ENCODE peak calls at places on chromosomes 16 and 17, in six cellular contexts. Y, W, N, U, S and P are unnamed samples.

GRCh38 chr17:8209909-8210760 is at the start of gene AURKB:
- DNase-seq in Y (peak), W (peak), N (peak), U (peak), S (peak), P (peak)

GRCh38 chr17:8873801-8874715 is 6.6 kb upstream of the PIK3R6 start:
- DNase-seq in Y (no peak), W (no peak), N (no peak), U (no peak), S (no peak), P (no peak)

GRCh38 chr17:40022961-40023541 is 7.8 kb downstream of the CSF3 start:
- DNase-seq in Y (no peak), W (peak), N (no peak), U (no peak), S (peak), P (no peak)

GRCh38 chr16:1700246-1700645 is 5.7 kb upstream of the MAPK8IP3 start:
- DNase-seq in Y (no peak), W (no peak), N (no peak), U (no peak), S (no peak), P (no peak)

GRCh38 chr17:45020354-45021138 is 30.9 kb downstream of the DCAKD start:
- DNase-seq in Y (no peak), W (peak), N (no peak), U (no peak), S (no peak), P (no peak)

GRCh38 chr16:60329110-60329509 is 1595.0 kb upstream of the GOT2 start:
- DNase-seq in Y (no peak), W (no peak), N (no peak), U (no peak), S (no peak), P (no peak)

GRCh38 chr17:81499601-81499970 is 13.0 kb downstream of the ACTG1 start:
- DNase-seq in Y (no peak), W (no peak), N (no peak), U (no peak), S (no peak), P (no peak)

GRCh38 chr17:17681744-17682292 is 560 bp downstream of the RAI1 start:
- DNase-seq in Y (peak), W (no peak), N (peak), U (no peak), S (no peak), P (no peak)

GRCh38 chr17:77842906-77843249 is 115.6 kb upstream of the TNRC6C start:
- DNase-seq in Y (peak), W (no peak), N (no peak), U (no peak), S (no peak), P (no peak)

GRCh38 chr16:89574681-89575246 is 794 bp upstream of the CPNE7 start:
- DNase-seq in Y (peak), W (peak), N (peak), U (no peak), S (peak), P (no peak)

GRCh38 chr17:75518201-75518600 is 1.9 kb downstream of the TSEN54 start:
- DNase-seq in Y (no peak), W (no peak), N (no peak), U (no peak), S (no peak), P (peak)

GRCh38 chr17:38579934-38580333 is 25.8 kb downstream of the SRCIN1 start:
- DNase-seq in Y (no peak), W (peak), N (no peak), U (no peak), S (peak), P (no peak)

GRCh38 chr16:86567701-86568571 is 1.3 kb downstream of the FOXC2 start:
- DNase-seq in Y (peak), W (no peak), N (peak), U (no peak), S (no peak), P (no peak)
- H3K4me3 ChIP-seq in Y (peak), W (peak), N (peak), U (peak), S (peak), P (no peak)

GRCh38 chr16:17067882-17068281 is 402.9 kb downstream of the XYLT1 start:
- DNase-seq in Y (no peak), W (no peak), N (no peak), U (no peak), S (no peak), P (no peak)
- TF ChIP-seq CTCF in Y (no peak), W (no peak), N (no peak), U (no peak), S (no peak), P (no peak)

GRCh38 chr17:34616148-34616547 is 36.8 kb downstream of the TMEM132E start:
- DNase-seq in Y (no peak), W (no peak), N (no peak), U (no peak), S (no peak), P (no peak)
- H3K4me3 ChIP-seq in Y (no peak), W (no peak), N (no peak), U (no peak), S (no peak), P (no peak)

DNA sequence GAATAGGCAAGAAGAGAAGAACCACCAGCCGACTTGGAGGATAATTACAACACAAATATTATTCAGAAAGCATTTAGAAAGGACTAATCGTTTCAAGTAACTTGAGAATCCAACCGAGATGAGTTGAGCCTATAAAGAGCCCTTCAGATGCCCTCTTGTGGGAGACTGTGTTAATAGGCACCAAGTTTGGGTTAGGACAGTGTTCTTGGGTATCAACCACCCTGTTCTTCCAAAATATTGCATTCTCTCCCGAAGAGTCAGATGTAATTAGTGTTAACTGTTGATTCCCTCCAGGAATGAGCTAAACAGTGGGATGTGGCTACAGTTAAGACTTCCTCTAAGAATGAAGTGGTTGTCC is 87.8 kb upstream of the NOL11 start:
- DNase-seq in Y (no peak), W (no peak), N (no peak), U (peak), S (peak), P (no peak)
- TF ChIP-seq CTCF in Y (peak), W (peak), N (peak), U (peak), S (peak), P (peak)

GRCh38 chr17:30823425-30823824 is 1.1 kb downstream of the CRLF3 start:
- DNase-seq in Y (no peak), W (no peak), N (no peak), U (no peak), S (no peak), P (no peak)
- H3K4me3 ChIP-seq in Y (peak), W (peak), N (peak), U (peak), S (peak), P (peak)

GRCh38 chr17:63955232-63955631 is 17.5 kb downstream of the SCN4A start:
- DNase-seq in Y (no peak), W (no peak), N (no peak), U (no peak), S (no peak), P (no peak)
- TF ChIP-seq CTCF in Y (no peak), W (no peak), N (no peak), U (no peak), S (no peak), P (no peak)

GRCh38 chr16:84804326-84804725 is 15.5 kb upstream of the CRISPLD2 start:
- DNase-seq in Y (no peak), W (no peak), N (no peak), U (no peak), S (no peak), P (no peak)
- H3K4me3 ChIP-seq in Y (no peak), W (no peak), N (no peak), U (no peak), S (no peak), P (no peak)